ENCODE peak calls at places on chromosomes 4 and X, in four cellular contexts. P, W, L and F are unnamed samples.

GRCh38 chr4:44256414-44256813 is 192.2 kb downstream of the KCTD8 start:
- DNase-seq in P (no peak), W (no peak), L (no peak), F (no peak)

GRCh38 chr4:85928775-85929585 is 430.9 kb downstream of the MAPK10 start:
- DNase-seq in P (no peak), W (no peak), L (no peak), F (no peak)

GRCh38 chr4:108042927-108043326 is 53.2 kb downstream of the HADH start:
- DNase-seq in W (no peak), P (no peak), L (no peak), F (no peak)

GRCh38 chr4:48654015-48654664 is 125.9 kb downstream of the FRYL start:
- DNase-seq in W (no peak), P (no peak), L (no peak), F (no peak)

GRCh38 chrX:131564553-131565229 is 20.8 kb downstream of the OR13H1 start:
- DNase-seq in W (no peak), P (no peak), L (no peak), F (no peak)

GRCh38 chr4:148443550-148444295 is 1.5 kb upstream of the NR3C2 start:
- DNase-seq in L (peak; percentile 40), W (peak; percentile 73), P (no peak), F (no peak)

GRCh38 chr4:55604996-55605395 is 13.0 kb upstream of the PDCL2 start:
- DNase-seq in W (no peak), L (no peak), P (no peak), F (no peak)

GRCh38 chr4:173171098-173171497 is 2.5 kb downstream of the GALNT7 start:
- DNase-seq in P (no peak), L (no peak), W (no peak), F (no peak)

GRCh38 chrX:43971966-43972961 is 926 bp downstream of the NDP start:
- DNase-seq in L (no peak), P (no peak), W (no peak), F (peak; percentile 5)

GRCh38 chr4:38037627-38038026 is 77.4 kb downstream of the PTTG2 start:
- DNase-seq in L (no peak), W (no peak), P (no peak), F (no peak)

GRCh38 chrX:77527233-77528001 is 80.2 kb downstream of the FGF16 start:
- DNase-seq in P (no peak), L (no peak), W (peak; percentile 42), F (no peak)

GRCh38 chr4:84826681-84827080 is 139.8 kb downstream of the WDFY3 start:
- DNase-seq in P (no peak), L (no peak), W (no peak), F (no peak)

GRCh38 chr4:156677136-156677535 is 294.5 kb downstream of the PDGFC start:
- DNase-seq in L (no peak), P (peak; percentile 5), W (no peak), F (peak; percentile 49)

GRCh38 chr4:21512351-21512750 is 436.2 kb downstream of the KCNIP4 start:
- DNase-seq in W (no peak), L (no peak), P (peak; percentile 1), F (peak; percentile 4)

GRCh38 chrX:128460835-128461234 is 408.6 kb upstream of the ACTRT1 start:
- DNase-seq in L (no peak), W (no peak), P (no peak), F (no peak)

GRCh38 chr4:2296621-2297601 is 35.0 kb upstream of the MXD4 start:
- DNase-seq in P (no peak), W (no peak), L (peak; percentile 33), F (no peak)

GRCh38 chr4:80237992-80238391 is 28.5 kb upstream of the FGF5 start:
- DNase-seq in P (peak; percentile 66), L (no peak), W (no peak), F (peak; percentile 90)

GRCh38 chr4:18292411-18292810 is 270.9 kb upstream of the LCORL start:
- DNase-seq in W (no peak), L (no peak), P (no peak), F (no peak)

GRCh38 chr4:15234585-15235126 is 193.2 kb upstream of the C1QTNF7 start:
- DNase-seq in W (no peak), L (no peak), P (no peak), F (peak; percentile 92)

GRCh38 chr4:54840992-54841768 is 183.4 kb downstream of the KIT start:
- DNase-seq in W (no peak), L (no peak), P (no peak), F (no peak)

GRCh38 chr4:153651041-153651960 is 32.8 kb upstream of the TLR2 start:
- DNase-seq in P (no peak), W (peak; percentile 69), L (peak; percentile 32), F (no peak)

GRCh38 chr4:23945521-23946017 is 55.7 kb upstream of the PPARGC1A start:
- DNase-seq in W (no peak), P (no peak), L (no peak), F (peak; percentile 65)

GRCh38 chrX:1491851-1492349 is 39.2 kb upstream of the ASMTL start:
- DNase-seq in L (no peak), W (no peak), P (no peak), F (no peak)

GRCh38 chr4:174702974-174703478 is 126.0 kb downstream of the GLRA3 start:
- DNase-seq in P (no peak), W (no peak), L (no peak), F (peak; percentile 38)

GRCh38 chr4:56655209-56655626 is 25.9 kb downstream of the HOPX start:
- DNase-seq in W (peak; percentile 49), L (peak; percentile 22), P (no peak), F (peak; percentile 6)

GRCh38 chrX:56228914-56229313 is 3.2 kb upstream of the KLF8 start:
- DNase-seq in W (no peak), P (no peak), L (no peak), F (no peak)